ENCODE peak calls at places on chromosomes 6 and 20, in seven cellular contexts. B is AML-193, P is HT1080, T is fibroblast of the conjunctiva, Z is GM03348, F is heart left ventricle, X is NCI-H1417. R is an unnamed sample.

GRCh38 chr6:145244712-145245111 is 490.6 kb downstream of the EPM2A start:
- DNase-seq in X (no peak), Z (no peak), B (no peak), P (no peak), F (no peak), T (no peak), R (no peak)

GRCh38 chr6:100096356-100096755 is 102.3 kb upstream of the MCHR2 start:
- DNase-seq in B (no peak), Z (peak), P (no peak), X (no peak), F (no peak), T (no peak), R (no peak)

GRCh38 chr6:167804281-167805013 is 22.3 kb upstream of the AFDN start:
- DNase-seq in F (no peak), Z (no peak), B (no peak), X (no peak), P (no peak), T (no peak), R (no peak)

GRCh38 chr20:24098886-24099285 is 110.3 kb upstream of the GGTLC1 start:
- DNase-seq in Z (peak), P (no peak), X (no peak), T (no peak), B (no peak), F (no peak), R (no peak)

GRCh38 chr6:2971420-2972218 is at the start of gene SERPINB6:
- DNase-seq in F (peak), T (peak), X (peak), P (peak), Z (peak), B (peak), R (peak)

GRCh38 chr6:38337819-38338465 is 301.8 kb downstream of the BTBD9 start:
- DNase-seq in F (no peak), B (no peak), T (peak), X (no peak), P (peak), Z (peak), R (no peak)

GRCh38 chr6:143099647-143100046 is 39.0 kb downstream of the AIG1 start:
- DNase-seq in T (no peak), B (no peak), F (no peak), Z (no peak), P (no peak), X (peak), R (no peak)

GRCh38 chr20:7031222-7031621 is 263.7 kb downstream of the BMP2 start:
- DNase-seq in T (no peak), X (no peak), F (no peak), B (no peak), P (no peak), Z (peak), R (no peak)

GRCh38 chr20:25389858-25390537 is 637 bp downstream of the ABHD12 start:
- DNase-seq in X (peak), T (no peak), Z (peak), F (peak), B (no peak), P (no peak), R (no peak)

GRCh38 chr20:59520814-59521213 is 83.5 kb upstream of the PHACTR3 start:
- DNase-seq in Z (no peak), B (no peak), T (no peak), F (no peak), P (no peak), X (no peak), R (no peak)

GRCh38 chr6:168361766-168362165 is 42.2 kb upstream of the DACT2 start:
- DNase-seq in X (no peak), Z (no peak), P (no peak), B (no peak), F (no peak), T (no peak), R (no peak)

GRCh38 chr6:144158133-144158532 is 7.8 kb downstream of the STX11 start:
- DNase-seq in B (no peak), F (peak), Z (peak), T (no peak), X (no peak), P (peak), R (no peak)

GRCh38 chr6:28658475-28659249 is 133.0 kb downstream of the GPX5 start:
- DNase-seq in Z (peak), B (peak), P (peak), F (no peak), X (no peak), T (no peak), R (no peak)

GRCh38 chr6:134196568-134197301 is 121.2 kb downstream of the SGK1 start:
- DNase-seq in T (no peak), F (no peak), X (no peak), Z (no peak), B (no peak), P (no peak), R (no peak)

GRCh38 chr6:35469711-35470662 is 1.8 kb downstream of the RPL10A start:
- DNase-seq in B (no peak), P (no peak), T (no peak), X (no peak), Z (no peak), F (no peak), R (no peak)

GRCh38 chr6:157831424-157832249 is 8.6 kb downstream of the SNX9 start:
- DNase-seq in X (no peak), Z (no peak), B (no peak), F (no peak), T (no peak), P (no peak), R (no peak)

GRCh38 chr6:50353603-50354002 is 303.9 kb upstream of the DEFB112 start:
- DNase-seq in T (no peak), X (no peak), P (peak), B (no peak), F (no peak), Z (no peak), R (no peak)

GRCh38 chr20:44692932-44693476 is 22.2 kb upstream of the CCN5 start:
- DNase-seq in T (peak), B (no peak), F (peak), Z (peak), P (peak), X (no peak), R (no peak)

GRCh38 chr6:73927421-73927820 is 231.4 kb downstream of the CD109 start:
- DNase-seq in Z (no peak), T (no peak), B (no peak), F (no peak), X (no peak), P (no peak), R (no peak)

GRCh38 chr6:98136333-98136732 is 698.0 kb upstream of the POU3F2 start:
- DNase-seq in B (no peak), T (no peak), F (no peak), P (no peak), X (peak), Z (no peak), R (no peak)

GRCh38 chr20:25015986-25016385 is 23.4 kb upstream of the APMAP start:
- DNase-seq in F (peak), Z (no peak), P (no peak), B (no peak), X (no peak), T (no peak), R (no peak)

GRCh38 chr20:61976275-61976649 is 89.4 kb downstream of the TAF4 start:
- DNase-seq in Z (no peak), T (no peak), F (no peak), B (no peak), X (no peak), P (no peak), R (no peak)

GRCh38 chr6:137724018-137724403 is 143.0 kb upstream of the TNFAIP3 start:
- DNase-seq in P (no peak), F (no peak), T (no peak), X (no peak), B (no peak), Z (no peak), R (no peak)

GRCh38 chr6:25942561-25943147 is 12.2 kb upstream of the SLC17A2 start:
- DNase-seq in F (no peak), T (peak), X (no peak), Z (peak), B (peak), P (peak), R (peak)

GRCh38 chr20:5135363-5136012 is 8.7 kb downstream of the CDS2 start:
- DNase-seq in X (no peak), P (no peak), Z (no peak), F (no peak), T (no peak), B (no peak), R (no peak)

GRCh38 chr6:111663692-111664564 is 58.2 kb upstream of the TRAF3IP2 start:
- DNase-seq in X (no peak), T (no peak), B (no peak), F (peak), P (no peak), Z (peak), R (no peak)

GRCh38 chr6:107179004-107179403 is 63.7 kb upstream of the BEND3 start:
- DNase-seq in P (no peak), B (peak), X (no peak), T (peak), F (no peak), Z (peak), R (peak)